ENCODE peak calls at places on chromosomes 3 and 15, in five cellular contexts. One of them, this sample, is unnamed.

GRCh38 chr15:40250771-40251454 is 12.1 kb downstream of the PAK6 start:
- DNase-seq in body of pancreas: no peak
- DNase-seq in prostate gland: no peak
- DNase-seq in A549: no peak
- DNase-seq in heart left ventricle: no peak
- DNase-seq in this sample: no peak

GRCh38 chr15:63775303-63775702 is 58.4 kb downstream of the HERC1 start:
- DNase-seq in A549: no peak
- DNase-seq in body of pancreas: no peak
- DNase-seq in heart left ventricle: no peak
- DNase-seq in prostate gland: no peak
- DNase-seq in this sample: no peak

GRCh38 chr3:183734750-183735284 is 37.2 kb downstream of the YEATS2 start:
- DNase-seq in heart left ventricle: no peak
- DNase-seq in A549: no peak
- DNase-seq in body of pancreas: no peak
- DNase-seq in prostate gland: no peak
- DNase-seq in this sample: no peak

GRCh38 chr3:2653706-2654105 is 456.5 kb downstream of the IL5RA start:
- DNase-seq in A549: no peak
- DNase-seq in body of pancreas: no peak
- DNase-seq in prostate gland: no peak
- DNase-seq in heart left ventricle: no peak
- DNase-seq in this sample: no peak

GRCh38 chr15:71296032-71296686 is 180.9 kb downstream of the THSD4 start:
- DNase-seq in A549: peak; percentile 59
- DNase-seq in heart left ventricle: no peak
- DNase-seq in prostate gland: peak; percentile 46
- DNase-seq in body of pancreas: no peak
- DNase-seq in this sample: no peak

GRCh38 chr3:100521439-100521845 is 29.0 kb downstream of the TMEM45A start:
- DNase-seq in prostate gland: no peak
- DNase-seq in body of pancreas: no peak
- DNase-seq in A549: no peak
- DNase-seq in heart left ventricle: no peak
- DNase-seq in this sample: no peak

GRCh38 chr15:56205061-56205876 is 38.4 kb downstream of the RFX7 start:
- DNase-seq in body of pancreas: no peak
- DNase-seq in A549: no peak
- DNase-seq in prostate gland: no peak
- DNase-seq in heart left ventricle: no peak
- DNase-seq in this sample: no peak

GRCh38 chr15:82999905-83000671 is 11.4 kb downstream of the C15orf40 start:
- DNase-seq in body of pancreas: peak; percentile 44
- DNase-seq in heart left ventricle: no peak
- DNase-seq in A549: peak; percentile 54
- DNase-seq in prostate gland: peak; percentile 45
- DNase-seq in this sample: peak; percentile 36

GRCh38 chr15:92142242-92143232 is 251.1 kb upstream of the ST8SIA2 start:
- DNase-seq in body of pancreas: no peak
- DNase-seq in heart left ventricle: peak; percentile 39
- DNase-seq in prostate gland: no peak
- DNase-seq in A549: no peak
- DNase-seq in this sample: no peak

GRCh38 chr15:83449250-83449671 is 2.1 kb downstream of the SH3GL3 start:
- DNase-seq in body of pancreas: no peak
- DNase-seq in prostate gland: peak; percentile 11
- DNase-seq in heart left ventricle: no peak
- DNase-seq in A549: no peak
- DNase-seq in this sample: no peak

GRCh38 chr3:39144095-39144747 is 9.2 kb downstream of the CSRNP1 start:
- DNase-seq in body of pancreas: no peak
- DNase-seq in heart left ventricle: no peak
- DNase-seq in A549: no peak
- DNase-seq in prostate gland: no peak
- DNase-seq in this sample: no peak
- TF ChIP-seq POLR2A in body of pancreas: no peak
- TF ChIP-seq POLR2A in heart left ventricle: no peak
- TF ChIP-seq POLR2A in A549: no peak
- TF ChIP-seq POLR2A in prostate gland: no peak
- TF ChIP-seq POLR2A in this sample: no peak

GRCh38 chr3:43687499-43687811 is 3.3 kb upstream of the ABHD5 start:
- DNase-seq in heart left ventricle: no peak
- DNase-seq in A549: no peak
- DNase-seq in body of pancreas: no peak
- DNase-seq in prostate gland: no peak
- DNase-seq in this sample: no peak

GRCh38 chr3:43684944-43685343 is 5.8 kb upstream of the ABHD5 start:
- DNase-seq in heart left ventricle: no peak
- DNase-seq in body of pancreas: no peak
- DNase-seq in prostate gland: no peak
- DNase-seq in A549: no peak
- DNase-seq in this sample: no peak

GRCh38 chr3:43685921-43686320 is 4.8 kb upstream of the ABHD5 start:
- DNase-seq in A549: no peak
- DNase-seq in prostate gland: no peak
- DNase-seq in heart left ventricle: no peak
- DNase-seq in body of pancreas: no peak
- DNase-seq in this sample: no peak

GRCh38 chr3:43686700-43687498 is 3.8 kb upstream of the ABHD5 start:
- DNase-seq in A549: no peak
- DNase-seq in body of pancreas: no peak
- DNase-seq in heart left ventricle: no peak
- DNase-seq in prostate gland: no peak
- DNase-seq in this sample: no peak

GRCh38 chr3:43686333-43686699 is 4.4 kb upstream of the ABHD5 start:
- DNase-seq in body of pancreas: no peak
- DNase-seq in prostate gland: no peak
- DNase-seq in heart left ventricle: no peak
- DNase-seq in A549: no peak
- DNase-seq in this sample: no peak
- TF ChIP-seq POLR2A in body of pancreas: no peak
- TF ChIP-seq POLR2A in prostate gland: no peak
- TF ChIP-seq POLR2A in heart left ventricle: no peak
- TF ChIP-seq POLR2A in A549: no peak
- TF ChIP-seq POLR2A in this sample: no peak

GRCh38 chr15:32838820-32839219 is 121.0 kb downstream of the GREM1 start:
- DNase-seq in heart left ventricle: no peak
- DNase-seq in A549: peak; percentile 29
- DNase-seq in prostate gland: no peak
- DNase-seq in body of pancreas: no peak
- DNase-seq in this sample: peak; percentile 27

GRCh38 chr15:32843211-32843907 is 125.6 kb downstream of the GREM1 start:
- DNase-seq in A549: no peak
- DNase-seq in heart left ventricle: no peak
- DNase-seq in body of pancreas: no peak
- DNase-seq in prostate gland: no peak
- DNase-seq in this sample: no peak

GRCh38 chr15:32844118-32844711 is 126.4 kb downstream of the GREM1 start:
- DNase-seq in body of pancreas: no peak
- DNase-seq in prostate gland: no peak
- DNase-seq in heart left ventricle: no peak
- DNase-seq in A549: peak; percentile 40
- DNase-seq in this sample: no peak

GRCh38 chr15:32840481-32841245 is 122.9 kb downstream of the GREM1 start:
- DNase-seq in prostate gland: no peak
- DNase-seq in heart left ventricle: no peak
- DNase-seq in A549: no peak
- DNase-seq in body of pancreas: no peak
- DNase-seq in this sample: no peak

GRCh38 chr15:32842081-32842480 is 124.3 kb downstream of the GREM1 start:
- DNase-seq in prostate gland: no peak
- DNase-seq in heart left ventricle: no peak
- DNase-seq in A549: no peak
- DNase-seq in body of pancreas: no peak
- DNase-seq in this sample: no peak
- TF ChIP-seq POLR2A in prostate gland: no peak
- TF ChIP-seq POLR2A in heart left ventricle: no peak
- TF ChIP-seq POLR2A in A549: no peak
- TF ChIP-seq POLR2A in body of pancreas: no peak
- TF ChIP-seq POLR2A in this sample: no peak

GRCh38 chr3:169931747-169932520 is 20.6 kb downstream of the SAMD7 start:
- DNase-seq in heart left ventricle: no peak
- DNase-seq in body of pancreas: no peak
- DNase-seq in prostate gland: no peak
- DNase-seq in A549: no peak
- DNase-seq in this sample: no peak
- TF ChIP-seq POLR2A in heart left ventricle: no peak
- TF ChIP-seq POLR2A in body of pancreas: no peak
- TF ChIP-seq POLR2A in prostate gland: no peak
- TF ChIP-seq POLR2A in A549: no peak
- TF ChIP-seq POLR2A in this sample: no peak

DNA sequence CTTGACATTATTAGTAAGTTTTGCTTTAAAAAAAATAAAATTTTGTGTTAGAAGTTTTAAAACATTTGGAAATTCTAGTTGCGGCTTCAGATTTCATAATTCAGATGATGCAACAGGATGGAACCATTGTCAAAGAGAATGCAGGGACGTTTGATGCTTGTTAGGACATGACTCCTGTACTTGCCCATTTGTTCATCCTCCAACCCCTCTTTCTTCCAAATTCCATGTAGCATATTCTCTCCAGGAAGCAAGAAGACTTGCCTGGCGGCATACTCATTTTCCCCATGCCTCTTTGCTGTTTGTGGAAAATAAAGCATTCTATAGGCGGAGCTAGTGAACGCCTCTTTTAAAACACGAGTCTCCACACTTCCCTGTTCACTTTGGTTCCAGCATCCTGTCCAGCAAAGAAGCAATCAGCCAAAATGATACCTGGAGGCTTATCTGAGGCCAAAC is at the start of gene CSTA:
- DNase-seq in body of pancreas: no peak
- DNase-seq in heart left ventricle: no peak
- DNase-seq in A549: no peak
- DNase-seq in prostate gland: peak; percentile 62
- DNase-seq in this sample: no peak
- TF ChIP-seq POLR2A in body of pancreas: no peak
- TF ChIP-seq POLR2A in heart left ventricle: no peak
- TF ChIP-seq POLR2A in A549: no peak
- TF ChIP-seq POLR2A in prostate gland: no peak
- TF ChIP-seq POLR2A in this sample: no peak

DNA sequence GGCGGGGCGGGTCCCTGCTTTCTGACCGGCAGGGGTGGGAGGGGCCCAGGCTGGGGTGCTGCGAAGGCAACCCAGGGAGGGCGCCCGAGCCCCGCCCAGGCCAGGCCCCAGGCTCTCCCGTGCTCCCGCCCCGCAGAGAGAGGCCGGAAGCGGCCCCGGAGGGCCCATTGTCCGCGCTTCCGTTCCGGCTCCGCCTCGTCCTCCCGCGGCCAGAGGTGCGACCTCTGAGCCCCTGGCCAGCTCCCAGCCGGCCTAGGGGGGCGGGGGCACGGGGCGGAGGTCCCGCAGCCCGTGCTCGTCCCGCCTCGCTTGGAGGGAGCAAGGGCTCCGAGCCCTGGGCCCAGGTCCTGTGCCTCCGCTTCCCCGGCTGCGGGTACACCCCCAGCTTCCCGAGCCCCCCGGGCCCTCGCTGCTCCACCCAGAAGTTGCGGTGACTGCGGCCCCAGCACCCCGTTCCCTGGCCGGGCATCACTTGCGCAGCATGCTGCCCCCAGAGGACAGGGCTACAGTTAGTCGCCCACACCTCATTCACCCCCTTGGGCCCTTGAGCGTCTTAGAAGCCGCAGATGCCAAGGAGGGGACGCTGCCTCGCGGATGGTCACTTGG is 20.4 kb upstream of the PLXND1 start:
- DNase-seq in body of pancreas: peak; percentile 91
- DNase-seq in prostate gland: peak; percentile 72
- DNase-seq in heart left ventricle: peak; percentile 98
- DNase-seq in A549: peak; percentile 89
- DNase-seq in this sample: peak; percentile 99
- TF ChIP-seq POLR2A in body of pancreas: peak; percentile 75
- TF ChIP-seq POLR2A in prostate gland: peak; percentile 73
- TF ChIP-seq POLR2A in heart left ventricle: peak; percentile 73
- TF ChIP-seq POLR2A in A549: peak; percentile 41
- TF ChIP-seq POLR2A in this sample: peak; percentile 59